ENCODE peak calls at places on chromosomes 5 and 9, in five cellular contexts. O, V, A, L and R are unnamed samples.

GRCh38 chr9:81844131-81844567 is 84.1 kb upstream of the SPATA31D4 start:
- DNase-seq in O (no peak), V (no peak), A (no peak), L (no peak), R (no peak)

GRCh38 chr5:1444361-1445189 is 665 bp downstream of the SLC6A3 start:
- DNase-seq in O (no peak), V (no peak), A (no peak), L (no peak), R (no peak)

GRCh38 chr9:135288941-135289534 is 190.5 kb upstream of the PPP1R26 start:
- DNase-seq in O (no peak), V (no peak), A (no peak), L (no peak), R (no peak)

GRCh38 chr5:172713113-172713808 is 57.7 kb downstream of the DUSP1 start:
- DNase-seq in O (no peak), V (peak), A (peak), L (peak), R (peak)

GRCh38 chr9:136107953-136108647 is 10.6 kb downstream of the TMEM250 start:
- DNase-seq in O (no peak), V (no peak), A (no peak), L (no peak), R (peak)

GRCh38 chr5:155700333-155700732 is 626.6 kb upstream of the SGCD start:
- DNase-seq in O (no peak), V (no peak), A (no peak), L (no peak), R (no peak)

GRCh38 chr9:134592018-134592818 is 49.4 kb upstream of the COL5A1 start:
- DNase-seq in O (peak), V (peak), A (no peak), L (no peak), R (no peak)

GRCh38 chr5:1227669-1228068 is 2.5 kb downstream of the SLC6A18 start:
- DNase-seq in O (peak), V (no peak), A (no peak), L (no peak), R (no peak)

GRCh38 chr5:112795342-112795741 is 57.7 kb downstream of the APC start:
- DNase-seq in O (no peak), V (no peak), A (no peak), L (no peak), R (no peak)

GRCh38 chr5:120207139-120207538 is 257.0 kb upstream of the PRR16 start:
- DNase-seq in O (peak), V (peak), A (no peak), L (no peak), R (no peak)